ENCODE peak calls at places on chromosomes 3 and 15, in seven cellular contexts. I is suprapubic skin, G is A549, U is IMR-90, B is tibial nerve, H is GM12891, F is K562. C is an unnamed sample.

GRCh38 chr3:71010731-71011455 is 572.6 kb downstream of the FOXP1 start:
- DNase-seq in I (no peak), G (no peak), U (peak), B (no peak), H (no peak), F (peak), C (no peak)

GRCh38 chr3:99646107-99646435 is 7.7 kb downstream of the COL8A1 start:
- DNase-seq in I (no peak), G (no peak), U (no peak), B (no peak), H (no peak), F (no peak), C (no peak)

GRCh38 chr3:180820400-180820799 is 92.1 kb upstream of the FXR1 start:
- DNase-seq in I (no peak), G (no peak), U (no peak), B (no peak), H (no peak), F (no peak), C (no peak)

GRCh38 chr3:23880703-23881339 is 36.0 kb downstream of the NKIRAS1 start:
- DNase-seq in I (no peak), G (no peak), U (peak), B (no peak), H (no peak), F (no peak), C (no peak)

GRCh38 chr3:50230833-50231125 is 5.2 kb upstream of the GNAI2 start:
- DNase-seq in I (no peak), G (no peak), U (peak), B (no peak), H (no peak), F (no peak), C (no peak)

GRCh38 chr15:62989366-62990055 is 53.0 kb upstream of the TPM1 start:
- DNase-seq in I (no peak), G (no peak), U (peak), B (no peak), H (no peak), F (no peak), C (no peak)

GRCh38 chr3:192409203-192409837 is 318.0 kb downstream of the FGF12 start:
- DNase-seq in I (no peak), G (peak), U (no peak), B (no peak), H (peak), F (no peak), C (peak)

GRCh38 chr15:33160054-33160453 is 34.5 kb downstream of the FMN1 start:
- DNase-seq in I (no peak), G (no peak), U (no peak), B (no peak), H (no peak), F (no peak), C (no peak)

GRCh38 chr3:117540583-117540982 is 831.0 kb downstream of the TUSC7 start:
- DNase-seq in I (no peak), G (no peak), U (peak), B (no peak), H (no peak), F (no peak), C (no peak)

GRCh38 chr3:188641076-188641475 is 487.1 kb downstream of the LPP start:
- DNase-seq in I (no peak), G (no peak), U (no peak), B (no peak), H (no peak), F (no peak), C (no peak)

GRCh38 chr15:33742807-33743206 is 225.5 kb upstream of the CHRM5 start:
- DNase-seq in I (no peak), G (no peak), U (no peak), B (no peak), H (no peak), F (no peak), C (no peak)

GRCh38 chr3:14650193-14650592 is 1.4 kb upstream of the CCDC174 start:
- DNase-seq in I (no peak), G (no peak), U (no peak), B (no peak), H (no peak), F (no peak), C (no peak)

GRCh38 chr3:14647976-14648955 is 3.3 kb upstream of the CCDC174 start:
- DNase-seq in I (no peak), G (no peak), U (no peak), B (no peak), H (no peak), F (peak), C (no peak)

GRCh38 chr3:14649466-14649865 is 2.1 kb upstream of the CCDC174 start:
- DNase-seq in I (no peak), G (no peak), U (no peak), B (no peak), H (no peak), F (no peak), C (no peak)

GRCh38 chr3:14646589-14647413 is 4.8 kb upstream of the CCDC174 start:
- DNase-seq in I (no peak), G (no peak), U (no peak), B (no peak), H (no peak), F (peak), C (no peak)

GRCh38 chr3:14651440-14652251 is at the start of gene CCDC174:
- DNase-seq in I (peak), G (peak), U (peak), B (peak), H (peak), F (peak), C (peak)
- TF ChIP-seq POLR2A in I (peak), G (peak), U (peak), B (no peak), H (peak), F (peak), C (peak)

GRCh38 chr3:120908803-120909601 is 997 bp downstream of the STXBP5L start:
- DNase-seq in I (no peak), G (no peak), U (no peak), B (no peak), H (no peak), F (no peak), C (no peak)

GRCh38 chr3:120907659-120908029 is 361 bp upstream of the STXBP5L start:
- DNase-seq in I (no peak), G (no peak), U (no peak), B (no peak), H (no peak), F (no peak), C (no peak)

GRCh38 chr3:120909602-120909878 is 1.5 kb downstream of the STXBP5L start:
- DNase-seq in I (no peak), G (no peak), U (no peak), B (no peak), H (no peak), F (no peak), C (no peak)

GRCh38 chr3:120908030-120908802 is at the start of gene STXBP5L:
- DNase-seq in I (no peak), G (peak), U (peak), B (no peak), H (peak), F (peak), C (peak)
- TF ChIP-seq POLR2A in I (no peak), G (no peak), U (no peak), B (no peak), H (no peak), F (no peak), C (no peak)

DNA sequence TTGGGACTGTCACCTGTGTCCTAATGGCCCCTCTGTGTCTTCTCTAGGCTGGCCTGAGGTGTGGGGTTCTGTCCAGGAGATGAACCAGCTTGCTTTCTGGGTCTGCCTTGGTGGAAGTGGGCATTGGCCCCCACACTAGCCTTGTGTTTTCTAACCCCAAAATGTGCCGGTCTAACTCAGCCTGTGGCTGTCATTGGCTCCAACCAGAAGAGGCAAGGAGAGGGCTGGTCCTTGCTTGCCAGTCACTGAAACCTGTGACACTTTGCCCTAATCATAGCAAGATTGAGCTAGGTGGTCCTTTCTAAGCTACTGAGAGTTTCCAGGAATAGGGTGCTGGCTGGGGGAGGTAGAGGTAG is 2.2 kb downstream of the C15orf39 start:
- DNase-seq in I (no peak), G (no peak), U (no peak), B (no peak), H (no peak), F (no peak), C (no peak)
- TF ChIP-seq POLR2A in I (no peak), G (no peak), U (no peak), B (no peak), H (peak), F (no peak), C (no peak)

GRCh38 chr3:49170744-49171118 is 667 bp upstream of the KLHDC8B start:
- DNase-seq in I (no peak), G (no peak), U (no peak), B (no peak), H (no peak), F (no peak), C (no peak)

GRCh38 chr3:49171775-49172500 is 540 bp downstream of the KLHDC8B start:
- DNase-seq in I (no peak), G (no peak), U (no peak), B (no peak), H (no peak), F (no peak), C (no peak)

GRCh38 chr3:49172616-49173041 is 1.2 kb downstream of the KLHDC8B start:
- DNase-seq in I (no peak), G (no peak), U (no peak), B (no peak), H (no peak), F (no peak), C (no peak)

GRCh38 chr3:49173116-49173791 is 1.9 kb downstream of the KLHDC8B start:
- DNase-seq in I (no peak), G (no peak), U (no peak), B (no peak), H (no peak), F (peak), C (no peak)

DNA sequence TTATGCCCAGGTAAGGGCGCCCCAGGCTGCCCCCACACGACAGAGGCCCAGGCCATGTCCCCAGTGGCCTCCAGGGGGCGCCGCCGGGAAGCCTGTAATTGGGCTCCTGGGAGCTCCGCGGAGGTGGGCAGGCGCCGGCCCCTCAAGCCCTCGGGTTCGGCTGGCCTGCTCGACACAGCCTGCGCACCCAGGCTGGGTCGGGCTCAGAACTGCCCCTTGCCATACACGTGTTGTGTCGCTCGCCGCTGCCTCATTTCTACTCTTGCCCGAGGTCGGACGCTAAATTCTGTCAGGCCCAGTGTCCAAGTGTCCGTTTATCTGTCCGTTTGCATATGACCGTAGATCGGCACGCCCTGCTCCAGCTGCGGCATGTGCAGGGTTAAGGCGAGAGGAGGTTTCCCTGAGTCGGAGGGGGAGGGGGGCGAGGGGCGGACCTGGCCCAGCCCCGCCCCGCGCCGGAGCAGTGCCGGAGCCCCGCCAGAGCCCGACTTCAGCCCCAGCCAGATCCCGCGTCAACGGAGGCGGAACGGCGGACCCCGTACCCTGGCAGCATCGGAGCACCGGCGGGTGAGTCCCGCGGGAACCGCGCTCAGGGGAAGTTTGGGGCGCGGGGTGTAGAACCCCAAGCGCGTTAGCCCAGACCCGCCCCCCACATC is at the start of gene KLHDC8B:
- DNase-seq in I (peak), G (peak), U (peak), B (peak), H (peak), F (peak), C (peak)
- TF ChIP-seq POLR2A in I (no peak), G (peak), U (no peak), B (no peak), H (no peak), F (peak), C (peak)

GRCh38 chr3:48569400-48569799 is 5.8 kb upstream of the UCN2 start:
- DNase-seq in I (no peak), G (no peak), U (no peak), B (no peak), H (no peak), F (no peak), C (no peak)
- TF ChIP-seq POLR2A in I (no peak), G (no peak), U (no peak), B (no peak), H (no peak), F (no peak), C (no peak)

GRCh38 chr3:4751057-4752051 is 227.9 kb upstream of the BHLHE40 start:
- DNase-seq in I (no peak), G (peak), U (peak), B (no peak), H (no peak), F (no peak), C (peak)

GRCh38 chr3:4752201-4753072 is 226.8 kb upstream of the BHLHE40 start:
- DNase-seq in I (no peak), G (peak), U (peak), B (no peak), H (no peak), F (peak), C (no peak)

GRCh38 chr3:4748701-4749378 is 230.4 kb upstream of the BHLHE40 start:
- DNase-seq in I (no peak), G (no peak), U (no peak), B (no peak), H (no peak), F (no peak), C (no peak)

GRCh38 chr3:4749567-4750002 is 229.7 kb upstream of the BHLHE40 start:
- DNase-seq in I (no peak), G (no peak), U (no peak), B (no peak), H (no peak), F (no peak), C (no peak)

DNA sequence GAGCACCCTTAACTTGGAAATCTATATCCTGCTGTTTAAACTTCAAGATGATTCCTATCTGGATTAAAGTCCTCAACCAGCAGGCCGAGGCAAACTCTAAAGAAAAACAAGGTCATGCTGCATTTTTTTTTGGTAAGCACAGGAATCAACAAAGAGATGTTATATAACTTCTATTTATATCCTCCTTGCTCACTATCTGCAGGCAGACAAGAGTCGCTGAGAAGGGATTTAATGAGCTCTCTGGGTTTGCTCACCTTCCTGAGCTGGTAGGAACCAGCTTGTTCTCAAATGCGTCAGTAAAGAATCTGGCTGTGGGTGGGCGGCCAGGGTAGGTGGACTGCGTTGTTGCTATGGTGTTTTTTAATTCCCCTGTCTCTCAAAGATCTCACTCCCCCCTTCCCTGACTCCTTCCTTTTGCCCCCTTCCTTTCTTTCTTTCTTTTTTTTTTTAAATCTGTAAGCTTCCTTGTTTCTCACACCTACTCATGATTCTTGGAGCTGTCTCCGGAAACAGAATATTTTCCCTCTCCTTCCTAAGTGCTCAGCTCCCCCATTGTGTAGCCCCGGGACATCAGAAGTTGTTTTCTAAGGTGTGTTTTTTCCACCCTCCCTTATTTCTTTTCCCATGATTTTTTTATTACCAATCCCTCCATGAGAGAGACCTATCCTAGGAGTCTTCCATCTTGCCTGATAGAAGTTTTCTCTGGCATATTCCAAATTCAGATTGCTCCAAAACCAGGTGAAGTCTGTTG is 228.8 kb upstream of the BHLHE40 start:
- DNase-seq in I (no peak), G (no peak), U (peak), B (no peak), H (no peak), F (no peak), C (no peak)
- TF ChIP-seq POLR2A in I (no peak), G (no peak), U (no peak), B (no peak), H (peak), F (no peak), C (no peak)

GRCh38 chr3:65193531-65193930 is 505.7 kb upstream of the ADAMTS9 start:
- DNase-seq in I (no peak), G (no peak), U (no peak), B (no peak), H (no peak), F (peak), C (no peak)
- TF ChIP-seq POLR2A in I (no peak), G (no peak), U (no peak), B (no peak), H (no peak), F (no peak), C (no peak)

C was measured in H54.